ENCODE peak calls at places on chromosomes 5 and 9, in ten cellular contexts. E is pancreas, K is uterus, T is AG09309, O is upper lobe of right lung, U is IMR-90, N is mammary epithelial cell, Y is fibroblast of mammary gland, G is spleen, W is PC-9. X is an unnamed sample.

GRCh38 chr9:108083796-108084352 is 594.3 kb upstream of the KLF4 start:
- DNase-seq in E (no peak), K (no peak), T (no peak), O (no peak), U (no peak), N (no peak), Y (peak; percentile 28), G (no peak), W (no peak), X (no peak)

GRCh38 chr5:158054388-158055092 is 195.6 kb upstream of the CLINT1 start:
- DNase-seq in E (no peak), K (no peak), T (no peak), O (no peak), U (no peak), N (no peak), Y (peak; percentile 23), G (no peak), W (no peak), X (peak; percentile 63)

GRCh38 chr9:133950916-133951231 is 41.2 kb downstream of the VAV2 start:
- DNase-seq in E (no peak), K (no peak), T (no peak), O (no peak), U (no peak), N (no peak), Y (no peak), G (no peak), W (no peak), X (no peak)

GRCh38 chr5:178801021-178801420 is 58.7 kb upstream of the ZNF354B start:
- DNase-seq in E (no peak), K (no peak), T (no peak), O (no peak), U (no peak), N (no peak), Y (no peak), G (no peak), W (no peak), X (no peak)

GRCh38 chr5:79529110-79529509 is 15.2 kb upstream of the HOMER1 start:
- DNase-seq in E (no peak), K (no peak), T (no peak), O (no peak), U (no peak), N (no peak), Y (no peak), G (no peak), W (no peak), X (no peak)

GRCh38 chr9:131411719-131412681 is 18.1 kb downstream of the PRRC2B start:
- DNase-seq in E (no peak), K (no peak), T (no peak), O (no peak), U (no peak), N (no peak), Y (no peak), G (peak; percentile 31), W (no peak), X (no peak)

GRCh38 chr5:173454764-173455598 is 126.8 kb upstream of the STC2 start:
- DNase-seq in E (no peak), K (peak; percentile 26), T (peak; percentile 99), O (no peak), U (peak; percentile 100), N (peak; percentile 91), Y (peak; percentile 99), G (no peak), W (peak; percentile 98), X (peak; percentile 91)

GRCh38 chr5:173233347-173234128 is 1.5 kb downstream of the NKX2-5 start:
- DNase-seq in E (no peak), K (no peak), T (no peak), O (no peak), U (no peak), N (no peak), Y (no peak), G (peak; percentile 42), W (no peak), X (no peak)

GRCh38 chr9:125631391-125632085 is 75.5 kb downstream of the MAPKAP1 start:
- DNase-seq in E (no peak), K (no peak), T (no peak), O (no peak), U (peak; percentile 57), N (peak; percentile 42), Y (peak; percentile 68), G (no peak), W (no peak), X (no peak)

GRCh38 chr5:120932480-120932879 is 468.4 kb downstream of the PRR16 start:
- DNase-seq in E (no peak), K (no peak), T (no peak), O (no peak), U (no peak), N (no peak), Y (no peak), G (no peak), W (no peak), X (no peak)

GRCh38 chr5:120942551-120942950 is 478.5 kb downstream of the PRR16 start:
- DNase-seq in E (no peak), K (no peak), T (no peak), O (no peak), U (peak; percentile 18), N (peak; percentile 36), Y (peak; percentile 20), G (no peak), W (no peak), X (no peak)

GRCh38 chr5:120934003-120934402 is 469.9 kb downstream of the PRR16 start:
- DNase-seq in E (no peak), K (no peak), T (no peak), O (no peak), U (no peak), N (no peak), Y (no peak), G (no peak), W (no peak), X (no peak)

GRCh38 chr5:120938604-120939003 is 474.5 kb downstream of the PRR16 start:
- DNase-seq in E (no peak), K (no peak), T (no peak), O (no peak), U (no peak), N (no peak), Y (no peak), G (no peak), W (no peak), X (no peak)

GRCh38 chr5:120936652-120937051 is 472.6 kb downstream of the PRR16 start:
- DNase-seq in E (no peak), K (no peak), T (no peak), O (no peak), U (no peak), N (no peak), Y (no peak), G (peak; percentile 68), W (no peak), X (no peak)
- TF ChIP-seq CTCF in E (no peak), K (no peak), T (no peak), O (no peak), U (no peak), N (no peak), Y (no peak), G (no peak), W (no peak), X (no peak)

DNA sequence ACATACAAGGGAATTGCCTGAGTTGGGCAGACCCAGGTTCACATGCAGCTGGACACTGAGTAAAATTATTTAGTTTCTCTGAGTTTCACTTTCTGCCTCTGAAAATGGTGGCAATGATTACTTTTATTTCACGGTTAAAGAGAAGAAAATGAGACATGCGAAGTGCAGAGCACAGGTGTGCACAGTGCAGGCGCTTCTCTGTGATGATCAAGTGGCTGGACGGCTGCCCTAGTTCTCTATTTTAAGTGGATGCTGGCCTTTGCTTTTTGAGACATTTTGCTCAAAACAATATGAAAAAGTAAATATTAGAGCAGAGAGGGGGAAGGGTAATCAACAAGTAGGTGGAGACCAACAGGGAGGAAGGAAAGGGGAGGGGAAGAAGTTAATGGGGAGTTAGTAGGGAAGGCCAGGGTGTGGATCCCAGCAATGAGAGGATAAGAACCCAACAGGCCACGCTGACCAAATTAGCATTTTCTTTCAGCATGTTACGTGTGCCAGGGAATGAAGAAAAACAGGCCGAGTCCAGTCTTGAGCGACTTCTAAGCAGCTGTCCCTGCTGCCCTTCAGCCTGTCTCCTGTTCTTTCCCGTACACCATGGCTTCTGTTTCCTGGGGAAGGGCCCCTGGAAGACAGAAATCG is 16.1 kb downstream of the SNX18 start:
- DNase-seq in E (no peak), K (no peak), T (no peak), O (no peak), U (no peak), N (no peak), Y (no peak), G (no peak), W (no peak), X (no peak)
- H3K4me3 ChIP-seq in E (no peak overlapping the region), K (no peak overlapping the region), T (no peak overlapping the region), O (no peak overlapping the region), U (no peak overlapping the region), N (no peak overlapping the region), Y (no peak overlapping the region), G (no peak overlapping the region), W (no peak overlapping the region), X (no peak overlapping the region)

DNA sequence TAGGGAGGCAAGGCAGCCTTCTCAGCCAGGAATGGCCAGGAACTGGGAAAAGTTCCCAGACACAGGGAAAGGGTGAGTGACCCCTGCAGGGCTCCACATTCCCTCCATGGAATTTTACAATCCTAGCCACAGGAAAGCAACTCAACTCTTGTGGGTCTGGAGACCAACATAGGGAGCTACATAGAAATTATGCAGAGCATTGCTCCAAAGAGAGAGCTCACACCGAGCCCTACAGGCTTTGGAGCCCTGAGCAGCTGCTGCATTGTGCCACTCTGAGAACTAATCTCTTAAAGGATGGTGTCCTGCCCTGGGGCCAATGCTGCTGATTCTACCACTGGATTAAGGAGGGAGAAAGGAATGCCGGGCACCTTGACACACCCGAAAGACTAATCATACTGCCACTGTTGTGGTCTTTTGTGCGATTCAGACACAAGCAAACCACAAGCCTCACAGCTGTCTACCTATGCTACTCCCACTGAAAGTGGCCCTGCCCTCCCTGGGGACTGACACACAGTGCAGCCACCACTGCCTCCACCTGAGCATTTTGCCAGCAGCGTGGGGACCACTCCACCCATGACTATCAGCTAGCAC is 1089.8 kb upstream of the NUDT12 start:
- DNase-seq in E (no peak), K (no peak), T (no peak), O (no peak), U (no peak), N (no peak), Y (no peak), G (no peak), W (no peak), X (no peak)
- TF ChIP-seq CTCF in E (no peak), K (no peak), T (no peak), O (no peak), U (no peak), N (no peak), Y (no peak), G (no peak), W (no peak), X (no peak)

DNA sequence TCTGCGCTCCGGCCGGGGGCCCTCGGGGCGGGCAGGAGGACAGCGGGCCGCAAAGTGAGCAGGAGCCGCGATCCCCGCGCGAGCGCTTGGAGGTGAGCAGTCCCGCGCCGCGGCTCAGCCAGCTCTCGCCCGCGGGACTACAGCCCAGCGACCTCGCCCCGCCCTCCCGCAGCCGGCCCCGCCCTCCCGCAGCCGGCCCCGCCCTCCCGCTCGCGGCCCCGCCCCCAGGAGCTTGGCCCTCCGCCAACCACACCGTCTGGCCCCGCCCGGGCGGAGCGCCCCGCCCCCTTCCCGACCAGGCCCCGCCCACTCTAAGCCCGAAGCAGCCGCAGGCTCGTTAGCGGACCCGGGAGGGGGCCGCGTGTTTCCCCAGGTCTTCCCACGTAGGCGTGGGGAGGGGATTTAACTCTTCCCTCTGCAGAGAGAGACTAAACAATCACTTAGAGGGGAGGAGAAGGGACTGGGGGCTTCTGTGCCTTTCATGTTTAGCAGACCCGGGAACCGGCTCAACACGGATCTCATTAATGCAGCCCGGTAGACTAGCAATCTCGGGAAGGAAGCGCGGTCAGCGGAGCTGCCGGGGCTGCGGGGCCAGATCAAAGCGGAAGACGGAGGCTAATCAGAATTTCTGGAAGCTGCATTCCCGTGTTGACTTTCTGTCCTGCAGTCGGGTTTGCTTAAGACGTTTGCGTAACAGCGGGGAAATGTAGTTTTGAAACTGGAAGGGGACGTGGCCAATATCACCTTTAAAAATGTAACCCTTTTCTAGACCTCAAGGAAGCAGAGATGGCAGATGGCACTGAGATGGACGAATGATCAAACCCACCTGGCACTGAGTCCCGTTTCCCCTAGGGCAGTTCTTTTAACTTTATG is at the start of gene MYO10:
- DNase-seq in E (peak; percentile 73), K (peak; percentile 79), T (peak; percentile 33), O (peak; percentile 92), U (peak; percentile 80), N (peak; percentile 74), Y (peak; percentile 66), G (peak; percentile 91), W (peak; percentile 72), X (no peak)
- H3K4me3 ChIP-seq in E (peak within 1 kb of the TSS; percentile 95), K (peak within 1 kb of the TSS; percentile 71), T (peak within 1 kb of the TSS; percentile 95), O (peak within 1 kb of the TSS; percentile 64), U (peak within 1 kb of the TSS; percentile 85), N (peak within 1 kb of the TSS; percentile 97), Y (peak within 1 kb of the TSS; percentile 82), G (peak within 1 kb of the TSS; percentile 91), W (peak within 1 kb of the TSS; percentile 93), X (peak within 1 kb of the TSS; percentile 90)